ENCODE peak calls at places on chromosomes 7 and 10, in seven cellular contexts. One of them, this sample, is unnamed. For H3K36me3, the result is how much of the 10 kb centered on the place peaks cover.

GRCh38 chr10:1473874-1474273 is 263.5 kb downstream of the ADARB2 start:
- DNase-seq in adipocyte: no peak
- DNase-seq in uterus: no peak
- DNase-seq in neuronal stem cell: no peak
- DNase-seq in GM23248: no peak
- DNase-seq in prostate gland: no peak
- DNase-seq in mesenchymal stem cell: no peak
- DNase-seq in this sample: no peak

GRCh38 chr7:31850066-31850465 is 163.1 kb downstream of the PPP1R17 start:
- DNase-seq in adipocyte: no peak
- DNase-seq in uterus: no peak
- DNase-seq in neuronal stem cell: no peak
- DNase-seq in GM23248: peak
- DNase-seq in prostate gland: no peak
- DNase-seq in mesenchymal stem cell: peak
- DNase-seq in this sample: no peak

GRCh38 chr7:106022193-106022821 is 59.2 kb downstream of the CDHR3 start:
- DNase-seq in adipocyte: no peak
- DNase-seq in uterus: no peak
- DNase-seq in neuronal stem cell: no peak
- DNase-seq in GM23248: no peak
- DNase-seq in prostate gland: no peak
- DNase-seq in mesenchymal stem cell: no peak
- DNase-seq in this sample: no peak

GRCh38 chr7:143411976-143412708 is 3.5 kb upstream of the EPHA1 start:
- DNase-seq in adipocyte: no peak
- DNase-seq in uterus: no peak
- DNase-seq in neuronal stem cell: no peak
- DNase-seq in GM23248: no peak
- DNase-seq in prostate gland: no peak
- DNase-seq in mesenchymal stem cell: no peak
- DNase-seq in this sample: no peak

GRCh38 chr7:116561697-116562483 is 37.1 kb downstream of the CAV1 start:
- DNase-seq in adipocyte: no peak
- DNase-seq in uterus: peak
- DNase-seq in neuronal stem cell: no peak
- DNase-seq in GM23248: peak
- DNase-seq in prostate gland: no peak
- DNase-seq in mesenchymal stem cell: no peak
- DNase-seq in this sample: no peak

GRCh38 chr10:44966816-44967509 is 7.4 kb downstream of the RASSF4 start:
- DNase-seq in adipocyte: peak
- DNase-seq in uterus: no peak
- DNase-seq in neuronal stem cell: no peak
- DNase-seq in GM23248: no peak
- DNase-seq in prostate gland: no peak
- DNase-seq in mesenchymal stem cell: peak
- DNase-seq in this sample: no peak

GRCh38 chr7:102277901-102278300 is 8.8 kb upstream of the SH2B2 start:
- DNase-seq in adipocyte: no peak
- DNase-seq in uterus: no peak
- DNase-seq in neuronal stem cell: no peak
- DNase-seq in GM23248: no peak
- DNase-seq in prostate gland: no peak
- DNase-seq in mesenchymal stem cell: no peak
- DNase-seq in this sample: no peak

GRCh38 chr7:91085175-91085574 is 179.1 kb upstream of the FZD1 start:
- DNase-seq in adipocyte: no peak
- DNase-seq in uterus: no peak
- DNase-seq in neuronal stem cell: no peak
- DNase-seq in GM23248: no peak
- DNase-seq in prostate gland: no peak
- DNase-seq in mesenchymal stem cell: no peak
- DNase-seq in this sample: no peak

GRCh38 chr7:136868496-136869005 is at the start of gene CHRM2:
- DNase-seq in adipocyte: peak
- DNase-seq in uterus: no peak
- DNase-seq in neuronal stem cell: peak
- DNase-seq in GM23248: peak
- DNase-seq in prostate gland: no peak
- DNase-seq in mesenchymal stem cell: peak
- DNase-seq in this sample: no peak

GRCh38 chr7:51949726-51950644 is 633.4 kb upstream of the COBL start:
- DNase-seq in adipocyte: no peak
- DNase-seq in uterus: no peak
- DNase-seq in neuronal stem cell: peak
- DNase-seq in GM23248: no peak
- DNase-seq in prostate gland: no peak
- DNase-seq in mesenchymal stem cell: no peak
- DNase-seq in this sample: no peak

GRCh38 chr7:51950811-51951210 is 634.2 kb upstream of the COBL start:
- DNase-seq in adipocyte: no peak
- DNase-seq in uterus: no peak
- DNase-seq in neuronal stem cell: peak
- DNase-seq in GM23248: no peak
- DNase-seq in prostate gland: no peak
- DNase-seq in mesenchymal stem cell: no peak
- DNase-seq in this sample: no peak
- H3K4me3 ChIP-seq in adipocyte: no peak
- H3K4me3 ChIP-seq in uterus: no peak
- H3K4me3 ChIP-seq in neuronal stem cell: no peak
- H3K4me3 ChIP-seq in GM23248: no peak
- H3K4me3 ChIP-seq in prostate gland: no peak
- H3K4me3 ChIP-seq in mesenchymal stem cell: no peak
- H3K4me3 ChIP-seq in this sample: no peak

DNA sequence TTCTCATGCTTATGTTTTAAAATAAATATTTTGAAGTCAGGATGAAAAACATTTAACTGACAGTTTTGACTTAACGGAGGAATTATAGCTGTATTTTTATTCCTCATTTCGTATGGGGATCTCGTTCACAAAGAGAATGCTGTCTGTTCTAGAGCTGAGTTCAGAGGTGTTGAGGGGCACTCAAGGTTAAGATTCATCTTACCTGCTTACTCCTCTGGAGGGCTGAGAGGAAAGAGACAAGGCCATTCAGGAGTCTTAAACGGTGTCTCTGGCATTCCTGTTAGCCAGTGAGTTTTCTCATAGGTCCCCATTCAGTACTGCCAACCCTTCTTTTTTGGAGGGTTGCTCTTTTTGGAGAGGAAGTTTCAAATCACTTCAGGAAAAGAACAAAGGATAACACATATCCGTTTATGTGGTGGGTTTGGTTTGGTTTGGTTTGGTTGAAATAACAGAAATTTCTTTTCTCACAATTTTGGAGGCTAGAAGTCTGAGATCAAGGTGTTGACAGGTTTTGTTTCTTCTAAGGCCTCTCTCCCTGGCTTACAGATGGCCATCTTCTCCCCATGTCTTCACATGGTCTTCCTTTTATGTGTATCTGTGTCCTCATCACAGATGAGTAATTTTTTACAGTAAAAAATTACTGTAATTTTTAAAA is 23.1 kb downstream of the CALHM2 start:
- DNase-seq in adipocyte: no peak
- DNase-seq in uterus: no peak
- DNase-seq in neuronal stem cell: no peak
- DNase-seq in GM23248: no peak
- DNase-seq in prostate gland: no peak
- DNase-seq in mesenchymal stem cell: no peak
- DNase-seq in this sample: no peak
- H3K36me3 ChIP-seq in adipocyte: half or more
- H3K36me3 ChIP-seq in uterus: under half
- H3K36me3 ChIP-seq in neuronal stem cell: half or more
- H3K36me3 ChIP-seq in GM23248: half or more
- H3K36me3 ChIP-seq in prostate gland: under half
- H3K36me3 ChIP-seq in mesenchymal stem cell: under half
- H3K36me3 ChIP-seq in this sample: half or more

GRCh38 chr7:98399462-98399861 is 1.4 kb downstream of the BAIAP2L1 start:
- DNase-seq in adipocyte: peak
- DNase-seq in uterus: no peak
- DNase-seq in neuronal stem cell: no peak
- DNase-seq in GM23248: peak
- DNase-seq in prostate gland: no peak
- DNase-seq in mesenchymal stem cell: peak
- DNase-seq in this sample: no peak
- H3K4me3 ChIP-seq in adipocyte: peak
- H3K4me3 ChIP-seq in uterus: no peak
- H3K4me3 ChIP-seq in neuronal stem cell: no peak
- H3K4me3 ChIP-seq in GM23248: peak
- H3K4me3 ChIP-seq in prostate gland: peak
- H3K4me3 ChIP-seq in mesenchymal stem cell: peak
- H3K4me3 ChIP-seq in this sample: peak

DNA sequence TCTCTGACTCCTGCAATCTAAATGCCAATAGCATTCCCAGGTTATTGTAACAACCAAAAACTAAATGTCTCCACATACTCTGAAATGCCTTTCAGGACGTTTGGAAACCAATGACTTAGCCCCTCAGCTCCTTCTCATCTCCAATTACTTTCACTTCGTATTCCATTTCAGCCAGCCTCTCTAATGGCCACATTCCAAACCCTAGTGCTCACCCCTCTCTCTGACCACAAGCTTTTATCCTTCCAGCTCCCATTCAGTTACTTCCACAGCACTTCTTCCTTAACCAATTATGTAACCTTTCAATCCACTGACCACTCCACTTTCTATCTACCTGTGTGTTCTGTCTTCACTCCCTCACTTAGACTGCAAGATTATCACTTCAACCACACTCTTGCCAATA is 4.3 kb downstream of the NOC3L start:
- DNase-seq in adipocyte: peak
- DNase-seq in uterus: no peak
- DNase-seq in neuronal stem cell: no peak
- DNase-seq in GM23248: peak
- DNase-seq in prostate gland: no peak
- DNase-seq in mesenchymal stem cell: peak
- DNase-seq in this sample: peak
- H3K36me3 ChIP-seq in adipocyte: under half
- H3K36me3 ChIP-seq in uterus: under half
- H3K36me3 ChIP-seq in neuronal stem cell: half or more
- H3K36me3 ChIP-seq in GM23248: under half
- H3K36me3 ChIP-seq in prostate gland: under half
- H3K36me3 ChIP-seq in mesenchymal stem cell: under half
- H3K36me3 ChIP-seq in this sample: under half